ENCODE peak calls at places on chromosomes 4 and X, in ten cellular contexts. A is activated CD4-positive, alpha-beta T cell treated with anti-CD3 and anti-CD28 coated beads for 1 hour; B is CD4-positive, alpha-beta T cell; N is sciatic nerve; H is stimulated activated CD4-positive, alpha-beta T cell treated with anti-CD3 and anti-CD28 coated beads, Interleukin-4, amount 100 ng/mL, for 24 hours; U is activated T-helper 9 cell treated with anti-CD3 and anti-CD28 coated beads, Interleukin-2, amount 50 U/mL, for 16 hours; J is left colon; F is stimulated activated CD8-positive, alpha-beta memory T cell treated with anti-CD3 and anti-CD28 coated beads, Interleukin-12 subunit alpha, Interleukin-12 subunit beta, amount 100 ng/mL, for 4 hours; E is nucleus accumbens; W is K562. I is an unnamed sample.

GRCh38 chrX:86369847-86370630 is 221.8 kb downstream of the DACH2 start:
- DNase-seq in A (no peak), B (no peak), N (no peak), H (no peak), U (no peak), J (no peak), F (no peak), E (no peak), W (no peak), I (no peak)

GRCh38 chr4:164648151-164648848 is 105.6 kb upstream of the SMIM31 start:
- DNase-seq in A (no peak), B (no peak), N (no peak), H (no peak), U (no peak), J (no peak), F (no peak), E (no peak), W (no peak), I (no peak)

GRCh38 chrX:13197961-13198761 is 121.7 kb downstream of the ATXN3L start:
- DNase-seq in A (no peak), B (no peak), N (no peak), H (no peak), U (no peak), J (no peak), F (no peak), E (no peak), W (no peak), I (no peak)

GRCh38 chr4:113756005-113756410 is 5.5 kb downstream of the CAMK2D start:
- DNase-seq in A (no peak), B (no peak), N (no peak), H (no peak), U (no peak), J (no peak), F (no peak), E (no peak), W (no peak), I (peak; percentile 69)

GRCh38 chrX:107648332-107648731 is 20.0 kb downstream of the PRPS1 start:
- DNase-seq in A (no peak), B (no peak), N (no peak), H (no peak), U (no peak), J (no peak), F (no peak), E (no peak), W (no peak), I (no peak)

GRCh38 chrX:123835661-123836371 is 24.0 kb upstream of the XIAP start:
- DNase-seq in A (no peak), B (no peak), N (no peak), H (peak; percentile 41), U (no peak), J (no peak), F (no peak), E (no peak), W (no peak), I (peak; percentile 62)

GRCh38 chr4:26822546-26822945 is 38.1 kb upstream of the STIM2 start:
- DNase-seq in A (no peak), B (no peak), N (no peak), H (peak; percentile 11), U (no peak), J (no peak), F (no peak), E (no peak), W (no peak), I (no peak)

GRCh38 chr4:172985552-172985951 is 183.1 kb upstream of the GALNT7 start:
- DNase-seq in A (no peak), B (no peak), N (no peak), H (no peak), U (no peak), J (no peak), F (no peak), E (no peak), W (no peak), I (no peak)

GRCh38 chrX:44106864-44107263 is 133.7 kb upstream of the NDP start:
- DNase-seq in A (no peak), B (no peak), N (no peak), H (no peak), U (no peak), J (no peak), F (no peak), E (no peak), W (no peak), I (no peak)

GRCh38 chrX:51494409-51494808 is 2.0 kb downstream of the NUDT11 start:
- DNase-seq in A (no peak), B (no peak), N (no peak), H (no peak), U (no peak), J (no peak), F (no peak), E (no peak), W (no peak), I (no peak)

GRCh38 chr4:185276036-185276435 is 66.6 kb downstream of the SNX25 start:
- DNase-seq in A (no peak), B (no peak), N (no peak), H (no peak), U (no peak), J (no peak), F (no peak), E (no peak), W (no peak), I (peak; percentile 42)

I was measured in AG10803.